ENCODE peak calls at places on chromosome 9, in ten cellular contexts. One of them, this sample, is unnamed.

GRCh38 chr9:37582548-37583157 is 6.5 kb upstream of the FBXO10 start:
- DNase-seq in cardiac fibroblast: peak; percentile 85
- DNase-seq in lower lobe of right lung: no peak
- DNase-seq in HL-60: no peak
- DNase-seq in aorta: no peak
- DNase-seq in stomach: no peak
- DNase-seq in AG04450: peak; percentile 47
- DNase-seq in choroid plexus epithelial cell: peak; percentile 93
- DNase-seq in lung: no peak
- DNase-seq in iPS DF 6.9: no peak
- DNase-seq in this sample: no peak

GRCh38 chr9:107807183-107807582 is 317.6 kb upstream of the KLF4 start:
- DNase-seq in stomach: no peak
- DNase-seq in choroid plexus epithelial cell: peak; percentile 22
- DNase-seq in AG04450: no peak
- DNase-seq in aorta: no peak
- DNase-seq in iPS DF 6.9: no peak
- DNase-seq in cardiac fibroblast: peak; percentile 76
- DNase-seq in lung: no peak
- DNase-seq in HL-60: no peak
- DNase-seq in lower lobe of right lung: no peak
- DNase-seq in this sample: peak; percentile 44

GRCh38 chr9:14312721-14313377 is 1.1 kb downstream of the NFIB start:
- DNase-seq in lower lobe of right lung: peak; percentile 60
- DNase-seq in cardiac fibroblast: peak; percentile 39
- DNase-seq in AG04450: no peak
- DNase-seq in iPS DF 6.9: no peak
- DNase-seq in aorta: no peak
- DNase-seq in choroid plexus epithelial cell: peak; percentile 29
- DNase-seq in lung: no peak
- DNase-seq in stomach: no peak
- DNase-seq in HL-60: no peak
- DNase-seq in this sample: no peak

GRCh38 chr9:12861035-12861434 is 86.2 kb downstream of the LURAP1L start:
- DNase-seq in HL-60: no peak
- DNase-seq in aorta: no peak
- DNase-seq in lung: no peak
- DNase-seq in choroid plexus epithelial cell: no peak
- DNase-seq in AG04450: no peak
- DNase-seq in cardiac fibroblast: no peak
- DNase-seq in lower lobe of right lung: no peak
- DNase-seq in stomach: peak; percentile 34
- DNase-seq in iPS DF 6.9: no peak
- DNase-seq in this sample: no peak

GRCh38 chr9:71498691-71499090 is 269.6 kb downstream of the CEMIP2 start:
- DNase-seq in lung: no peak
- DNase-seq in choroid plexus epithelial cell: no peak
- DNase-seq in aorta: no peak
- DNase-seq in cardiac fibroblast: no peak
- DNase-seq in lower lobe of right lung: no peak
- DNase-seq in stomach: no peak
- DNase-seq in iPS DF 6.9: no peak
- DNase-seq in AG04450: no peak
- DNase-seq in HL-60: no peak
- DNase-seq in this sample: no peak

GRCh38 chr9:27519466-27520465 is 4.3 kb upstream of the IFNK start:
- DNase-seq in lower lobe of right lung: no peak
- DNase-seq in aorta: no peak
- DNase-seq in AG04450: no peak
- DNase-seq in cardiac fibroblast: no peak
- DNase-seq in stomach: no peak
- DNase-seq in choroid plexus epithelial cell: no peak
- DNase-seq in lung: no peak
- DNase-seq in iPS DF 6.9: no peak
- DNase-seq in HL-60: no peak
- DNase-seq in this sample: no peak

GRCh38 chr9:122036988-122037387 is 56.1 kb downstream of the TTLL11 start:
- DNase-seq in lung: no peak
- DNase-seq in HL-60: no peak
- DNase-seq in stomach: no peak
- DNase-seq in choroid plexus epithelial cell: peak; percentile 47
- DNase-seq in AG04450: no peak
- DNase-seq in aorta: no peak
- DNase-seq in iPS DF 6.9: no peak
- DNase-seq in cardiac fibroblast: peak; percentile 23
- DNase-seq in lower lobe of right lung: no peak
- DNase-seq in this sample: no peak

GRCh38 chr9:120902824-120903608 is 23.6 kb downstream of the TRAF1 start:
- DNase-seq in HL-60: no peak
- DNase-seq in stomach: no peak
- DNase-seq in cardiac fibroblast: no peak
- DNase-seq in choroid plexus epithelial cell: no peak
- DNase-seq in lower lobe of right lung: no peak
- DNase-seq in iPS DF 6.9: no peak
- DNase-seq in lung: no peak
- DNase-seq in aorta: no peak
- DNase-seq in AG04450: no peak
- DNase-seq in this sample: no peak

GRCh38 chr9:34049630-34050384 is 1.1 kb upstream of the UBAP2 start:
- DNase-seq in AG04450: no peak
- DNase-seq in stomach: peak; percentile 28
- DNase-seq in iPS DF 6.9: no peak
- DNase-seq in HL-60: no peak
- DNase-seq in aorta: no peak
- DNase-seq in lung: no peak
- DNase-seq in choroid plexus epithelial cell: no peak
- DNase-seq in cardiac fibroblast: no peak
- DNase-seq in lower lobe of right lung: no peak
- DNase-seq in this sample: no peak

GRCh38 chr9:18821794-18822193 is 211.2 kb downstream of the SAXO1 start:
- DNase-seq in aorta: no peak
- DNase-seq in HL-60: no peak
- DNase-seq in AG04450: no peak
- DNase-seq in cardiac fibroblast: no peak
- DNase-seq in stomach: no peak
- DNase-seq in lower lobe of right lung: no peak
- DNase-seq in choroid plexus epithelial cell: peak; percentile 57
- DNase-seq in iPS DF 6.9: no peak
- DNase-seq in lung: no peak
- DNase-seq in this sample: no peak

GRCh38 chr9:75147638-75148037 is 59.3 kb downstream of the OSTF1 start:
- DNase-seq in HL-60: peak; percentile 40
- DNase-seq in iPS DF 6.9: no peak
- DNase-seq in lung: no peak
- DNase-seq in aorta: no peak
- DNase-seq in stomach: no peak
- DNase-seq in cardiac fibroblast: peak; percentile 10
- DNase-seq in lower lobe of right lung: no peak
- DNase-seq in choroid plexus epithelial cell: peak; percentile 28
- DNase-seq in AG04450: no peak
- DNase-seq in this sample: peak; percentile 1

GRCh38 chr9:85431396-85432102 is 310.2 kb downstream of the AGTPBP1 start:
- DNase-seq in lower lobe of right lung: no peak
- DNase-seq in AG04450: no peak
- DNase-seq in lung: no peak
- DNase-seq in iPS DF 6.9: no peak
- DNase-seq in cardiac fibroblast: no peak
- DNase-seq in HL-60: no peak
- DNase-seq in aorta: no peak
- DNase-seq in choroid plexus epithelial cell: no peak
- DNase-seq in stomach: no peak
- DNase-seq in this sample: no peak

GRCh38 chr9:752201-752600 is 89.3 kb upstream of the DMRT1 start:
- DNase-seq in stomach: no peak
- DNase-seq in lung: no peak
- DNase-seq in cardiac fibroblast: peak; percentile 92
- DNase-seq in aorta: peak; percentile 65
- DNase-seq in lower lobe of right lung: no peak
- DNase-seq in choroid plexus epithelial cell: peak; percentile 92
- DNase-seq in AG04450: peak; percentile 82
- DNase-seq in iPS DF 6.9: no peak
- DNase-seq in HL-60: no peak
- DNase-seq in this sample: peak; percentile 87

GRCh38 chr9:91302831-91303230 is 58.9 kb downstream of the AUH start:
- DNase-seq in iPS DF 6.9: no peak
- DNase-seq in HL-60: peak; percentile 70
- DNase-seq in lung: no peak
- DNase-seq in choroid plexus epithelial cell: peak; percentile 85
- DNase-seq in cardiac fibroblast: peak; percentile 68
- DNase-seq in aorta: no peak
- DNase-seq in lower lobe of right lung: no peak
- DNase-seq in stomach: no peak
- DNase-seq in AG04450: peak; percentile 60
- DNase-seq in this sample: peak; percentile 57

DNA sequence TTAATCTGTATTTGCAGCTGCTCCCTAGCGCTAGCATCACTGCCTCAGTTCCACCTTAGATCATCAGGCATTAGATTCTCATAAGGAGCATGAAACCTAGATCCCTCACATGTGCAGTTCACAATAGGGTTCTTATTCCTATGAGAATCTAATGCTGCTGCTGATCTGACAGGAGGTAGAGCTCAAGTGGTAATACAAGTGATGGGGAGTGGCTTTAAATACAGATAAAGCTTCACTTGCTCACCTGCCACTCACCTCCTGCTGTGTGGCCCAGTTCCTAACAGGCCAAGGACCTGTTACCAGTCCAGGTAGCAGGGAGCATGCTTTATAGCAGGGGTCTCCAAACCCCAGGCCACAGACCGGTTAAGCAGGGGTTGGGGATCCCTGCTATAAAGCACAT is 22.6 kb upstream of the RNF20 start:
- DNase-seq in stomach: no peak
- DNase-seq in AG04450: no peak
- DNase-seq in lung: no peak
- DNase-seq in iPS DF 6.9: no peak
- DNase-seq in aorta: no peak
- DNase-seq in choroid plexus epithelial cell: no peak
- DNase-seq in cardiac fibroblast: no peak
- DNase-seq in HL-60: no peak
- DNase-seq in lower lobe of right lung: no peak
- DNase-seq in this sample: no peak
- H3K4me3 ChIP-seq in stomach: no peak overlapping the region
- H3K4me3 ChIP-seq in AG04450: no peak overlapping the region
- H3K4me3 ChIP-seq in lung: no peak overlapping the region
- H3K4me3 ChIP-seq in iPS DF 6.9: no peak overlapping the region
- H3K4me3 ChIP-seq in aorta: no peak overlapping the region
- H3K4me3 ChIP-seq in choroid plexus epithelial cell: no peak overlapping the region
- H3K4me3 ChIP-seq in cardiac fibroblast: no peak overlapping the region
- H3K4me3 ChIP-seq in HL-60: no peak overlapping the region
- H3K4me3 ChIP-seq in lower lobe of right lung: no peak overlapping the region
- H3K4me3 ChIP-seq in this sample: no peak overlapping the region

DNA sequence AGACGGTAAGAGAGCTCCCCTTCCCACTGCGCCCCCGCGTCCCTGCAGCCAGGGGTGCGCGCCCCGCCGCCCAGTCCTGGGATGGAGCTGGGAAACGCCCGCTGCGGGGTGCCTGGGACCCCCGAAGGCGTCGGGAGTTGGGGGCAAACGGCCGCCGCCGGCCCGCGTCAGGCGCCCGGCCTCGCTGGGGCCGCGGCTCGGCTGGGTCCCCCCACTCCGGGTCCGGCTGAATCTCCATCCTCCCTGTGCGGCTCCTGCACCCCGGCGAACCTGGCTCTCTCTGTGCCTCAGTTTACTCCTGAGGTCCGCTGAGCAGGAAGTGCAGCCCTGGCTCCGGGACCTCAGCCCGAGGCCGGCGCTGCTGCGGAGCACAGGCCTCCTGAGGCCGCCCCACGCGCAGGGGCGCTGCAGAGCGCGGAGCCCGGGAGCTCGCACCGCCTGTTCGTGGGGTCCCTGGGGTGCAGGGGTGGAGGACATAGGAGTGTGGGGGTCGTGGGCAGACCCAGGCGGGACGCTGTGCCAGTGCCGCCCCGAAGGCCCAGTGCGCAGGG is 13.9 kb upstream of the TMEM250 start:
- DNase-seq in lung: no peak
- DNase-seq in cardiac fibroblast: no peak
- DNase-seq in HL-60: no peak
- DNase-seq in lower lobe of right lung: no peak
- DNase-seq in AG04450: no peak
- DNase-seq in iPS DF 6.9: no peak
- DNase-seq in stomach: no peak
- DNase-seq in aorta: no peak
- DNase-seq in choroid plexus epithelial cell: no peak
- DNase-seq in this sample: no peak
- H3K4me3 ChIP-seq in lung: no peak overlapping the region
- H3K4me3 ChIP-seq in cardiac fibroblast: peak overlapping the region; percentile 3
- H3K4me3 ChIP-seq in HL-60: no peak overlapping the region
- H3K4me3 ChIP-seq in lower lobe of right lung: peak overlapping the region; percentile 11
- H3K4me3 ChIP-seq in AG04450: peak overlapping the region; percentile 10
- H3K4me3 ChIP-seq in iPS DF 6.9: peak overlapping the region; percentile 46
- H3K4me3 ChIP-seq in stomach: peak overlapping the region; percentile 43
- H3K4me3 ChIP-seq in aorta: no peak overlapping the region
- H3K4me3 ChIP-seq in choroid plexus epithelial cell: no peak overlapping the region
- H3K4me3 ChIP-seq in this sample: peak overlapping the region; percentile 14

DNA sequence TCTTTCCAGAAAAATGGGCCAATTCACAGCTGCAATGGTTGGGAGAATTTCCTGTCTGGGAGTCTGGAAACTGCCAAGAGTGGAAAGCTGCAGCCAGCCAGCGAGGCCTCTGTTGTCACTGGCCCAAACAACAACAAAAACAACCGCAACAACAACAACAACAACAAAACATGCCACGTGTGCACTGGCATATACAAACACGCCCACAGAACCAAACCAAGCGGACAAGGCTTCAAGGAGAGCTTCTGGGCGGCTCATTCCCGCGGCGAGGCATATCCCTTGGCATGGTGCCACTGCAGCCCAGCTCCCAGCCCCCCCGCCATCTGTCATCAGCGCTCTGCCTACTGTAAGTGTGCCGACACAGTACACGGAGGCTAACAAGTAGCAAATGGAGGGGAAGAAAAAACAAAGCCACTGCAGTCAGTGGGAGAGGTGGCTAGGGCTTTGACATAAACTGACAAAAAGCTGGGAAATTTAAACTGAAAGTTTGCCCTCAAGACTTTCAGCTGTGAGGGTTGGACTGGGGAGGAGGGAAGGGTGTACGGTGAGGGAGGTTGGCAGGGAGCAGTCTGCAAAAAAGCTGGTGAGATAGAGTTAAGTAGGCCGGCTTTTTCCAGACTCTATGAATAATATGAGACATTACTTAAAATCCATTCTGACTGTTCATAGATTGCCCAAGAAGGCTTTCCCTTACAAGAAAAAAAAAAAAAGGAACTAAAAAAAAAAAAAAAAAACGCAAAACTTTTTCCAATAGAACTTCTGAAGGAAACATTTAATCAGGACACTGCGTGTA is 165.0 kb upstream of the ZNF462 start:
- DNase-seq in iPS DF 6.9: no peak
- DNase-seq in lower lobe of right lung: peak; percentile 69
- DNase-seq in cardiac fibroblast: peak; percentile 90
- DNase-seq in stomach: peak; percentile 30
- DNase-seq in lung: peak; percentile 71
- DNase-seq in choroid plexus epithelial cell: peak; percentile 71
- DNase-seq in AG04450: no peak
- DNase-seq in aorta: peak; percentile 77
- DNase-seq in HL-60: no peak
- DNase-seq in this sample: peak; percentile 57
- H3K4me3 ChIP-seq in iPS DF 6.9: no peak overlapping the region
- H3K4me3 ChIP-seq in lower lobe of right lung: peak overlapping the region; percentile 36
- H3K4me3 ChIP-seq in cardiac fibroblast: peak overlapping the region; percentile 16
- H3K4me3 ChIP-seq in stomach: peak overlapping the region; percentile 18
- H3K4me3 ChIP-seq in lung: no peak overlapping the region
- H3K4me3 ChIP-seq in choroid plexus epithelial cell: peak overlapping the region; percentile 41
- H3K4me3 ChIP-seq in AG04450: peak overlapping the region; percentile 48
- H3K4me3 ChIP-seq in aorta: peak overlapping the region; percentile 4
- H3K4me3 ChIP-seq in HL-60: no peak overlapping the region
- H3K4me3 ChIP-seq in this sample: peak overlapping the region; percentile 41

GRCh38 chr9:21970001-21970799 is 24.0 kb downstream of the CDKN2A start:
- DNase-seq in AG04450: no peak
- DNase-seq in aorta: no peak
- DNase-seq in stomach: no peak
- DNase-seq in cardiac fibroblast: no peak
- DNase-seq in iPS DF 6.9: no peak
- DNase-seq in HL-60: no peak
- DNase-seq in lung: no peak
- DNase-seq in lower lobe of right lung: no peak
- DNase-seq in choroid plexus epithelial cell: no peak
- DNase-seq in this sample: no peak
- H3K4me3 ChIP-seq in AG04450: no peak overlapping the region
- H3K4me3 ChIP-seq in aorta: no peak overlapping the region
- H3K4me3 ChIP-seq in stomach: no peak overlapping the region
- H3K4me3 ChIP-seq in cardiac fibroblast: no peak overlapping the region
- H3K4me3 ChIP-seq in iPS DF 6.9: no peak overlapping the region
- H3K4me3 ChIP-seq in HL-60: no peak overlapping the region
- H3K4me3 ChIP-seq in lung: no peak overlapping the region
- H3K4me3 ChIP-seq in lower lobe of right lung: no peak overlapping the region
- H3K4me3 ChIP-seq in choroid plexus epithelial cell: no peak overlapping the region
- H3K4me3 ChIP-seq in this sample: no peak overlapping the region